ENCODE peak calls at places on chromosomes 7 and 10, in seven cellular contexts. R is T-helper 1 cell, M is HFF-Myc, I is fibroblast of lung, A is heart left ventricle, L is DMS53, E is erythroblast. S is an unnamed sample.

GRCh38 chr7:151769189-151769821 is 107.6 kb downstream of the PRKAG2 start:
- DNase-seq in R (peak), M (no peak), I (no peak), A (no peak), L (no peak), E (no peak), S (peak)

GRCh38 chr10:43203491-43204393 is 63.1 kb downstream of the RASGEF1A start:
- DNase-seq in R (no peak), M (no peak), I (no peak), A (peak), L (peak), E (peak), S (no peak)

GRCh38 chr7:12801107-12801506 is 113.7 kb downstream of the ARL4A start:
- DNase-seq in R (no peak), M (no peak), I (no peak), A (no peak), L (peak), E (no peak), S (no peak)

GRCh38 chr7:157568785-157569584 is 232.2 kb downstream of the DNAJB6 start:
- DNase-seq in R (peak), M (no peak), I (peak), A (peak), L (no peak), E (no peak), S (peak)

GRCh38 chr7:29606287-29606721 is 42.7 kb downstream of the PRR15 start:
- DNase-seq in R (no peak), M (peak), I (peak), A (no peak), L (peak), E (peak), S (no peak)

GRCh38 chr10:52019078-52019644 is 294.9 kb upstream of the DKK1 start:
- DNase-seq in R (no peak), M (no peak), I (no peak), A (no peak), L (no peak), E (no peak), S (no peak)

GRCh38 chr7:46544396-46545008 is 623.4 kb upstream of the IGFBP3 start:
- DNase-seq in R (no peak), M (peak), I (peak), A (no peak), L (peak), E (peak), S (peak)

GRCh38 chr10:4429538-4429937 is 396.5 kb upstream of the AKR1E2 start:
- DNase-seq in R (no peak), M (no peak), I (peak), A (no peak), L (no peak), E (no peak), S (no peak)

GRCh38 chr7:147415991-147416390 is 1174.6 kb upstream of the C7orf33 start:
- DNase-seq in R (no peak), M (no peak), I (no peak), A (no peak), L (no peak), E (no peak), S (no peak)

GRCh38 chr10:14781763-14782162 is 7.1 kb upstream of the FAM107B start:
- DNase-seq in R (no peak), M (no peak), I (no peak), A (no peak), L (no peak), E (no peak), S (no peak)

GRCh38 chr7:151696738-151697514 is 177.2 kb upstream of the RHEB start:
- DNase-seq in R (no peak), M (no peak), I (no peak), A (peak), L (peak), E (no peak), S (no peak)

GRCh38 chr7:139727151-139727705 is 50.6 kb downstream of the HIPK2 start:
- DNase-seq in R (no peak), M (no peak), I (peak), A (no peak), L (no peak), E (no peak), S (no peak)

GRCh38 chr7:64102656-64103400 is 57.6 kb downstream of the ZNF727 start:
- DNase-seq in R (no peak), M (no peak), I (no peak), A (no peak), L (no peak), E (no peak), S (no peak)

GRCh38 chr10:58587676-58588075 is 75.0 kb downstream of the BICC1 start:
- DNase-seq in R (no peak), M (no peak), I (no peak), A (no peak), L (no peak), E (no peak), S (no peak)

GRCh38 chr7:37215524-37215923 is 233.1 kb downstream of the ELMO1 start:
- DNase-seq in R (no peak), M (no peak), I (no peak), A (no peak), L (no peak), E (no peak), S (no peak)

GRCh38 chr10:89642193-89642592 is 2.8 kb downstream of the PANK1 start:
- DNase-seq in R (no peak), M (no peak), I (no peak), A (no peak), L (no peak), E (peak), S (no peak)